ENCODE peak calls at places on chromosomes 5 and 9, in ten cellular contexts. W is T-cell; L is T47D; U is HEK293T; J is NCI-H69; I is GM04504; V is stimulated activated CD4-positive, alpha-beta T cell treated with anti-CD3 and anti-CD28 coated beads, Interleukin-4, amount 100 ng/mL, for 24 hours; F is stimulated activated CD8-positive, alpha-beta memory T cell treated with anti-CD3 and anti-CD28 coated beads, Interleukin-12 subunit alpha, Interleukin-12 subunit beta, amount 100 ng/mL, for 1 hour; T is psoas muscle; M is memory B cell. D is an unnamed sample.

GRCh38 chr5:58056546-58056945 is 403.3 kb downstream of the PLK2 start:
- DNase-seq in V (no peak), J (no peak), I (peak; percentile 16), U (no peak), F (no peak), T (no peak), W (no peak), M (no peak), L (peak; percentile 26), D (no peak)

GRCh38 chr5:3654515-3654914 is 58.9 kb downstream of the IRX1 start:
- DNase-seq in I (no peak), T (no peak), F (no peak), U (no peak), V (no peak), W (no peak), M (no peak), J (no peak), L (no peak), D (no peak)

GRCh38 chr5:67306997-67307580 is 110.5 kb upstream of the CD180 start:
- DNase-seq in J (no peak), V (no peak), I (no peak), W (no peak), T (no peak), L (no peak), U (no peak), M (no peak), F (no peak), D (no peak)

GRCh38 chr5:141431286-141431685 is 979 bp downstream of the PCDHGA12 start:
- DNase-seq in J (no peak), I (no peak), U (no peak), V (no peak), L (no peak), T (no peak), F (no peak), W (no peak), M (no peak), D (no peak)

GRCh38 chr5:150189728-150190502 is at the start of gene SLC6A7:
- DNase-seq in L (no peak), T (no peak), I (no peak), U (no peak), J (peak; percentile 46), W (no peak), V (no peak), F (no peak), M (no peak), D (peak; percentile 50)

GRCh38 chr5:109125755-109126429 is 283.9 kb downstream of the PJA2 start:
- DNase-seq in L (no peak), W (no peak), J (no peak), T (no peak), I (no peak), F (no peak), V (no peak), U (no peak), M (no peak), D (no peak)

GRCh38 chr9:87606921-87607521 is 109.4 kb downstream of the DAPK1 start:
- DNase-seq in T (no peak), V (no peak), I (no peak), W (no peak), L (no peak), J (peak; percentile 31), U (no peak), M (no peak), F (no peak), D (peak; percentile 81)

GRCh38 chr9:137077758-137078693 is 709 bp downstream of the UAP1L1 start:
- DNase-seq in T (peak; percentile 56), J (peak; percentile 48), I (no peak), L (no peak), F (no peak), U (no peak), V (no peak), W (no peak), M (no peak), D (peak; percentile 13)

GRCh38 chr9:69785757-69786156 is 25.9 kb upstream of the PTAR1 start:
- DNase-seq in U (no peak), F (no peak), M (no peak), W (no peak), L (peak; percentile 27), J (no peak), T (no peak), I (peak; percentile 14), V (no peak), D (peak; percentile 62)

GRCh38 chr5:83337453-83338035 is 134.0 kb upstream of the VCAN start:
- DNase-seq in V (no peak), T (no peak), U (no peak), F (no peak), W (no peak), M (no peak), J (no peak), I (no peak), L (no peak), D (no peak)

GRCh38 chr9:18543406-18543965 is 69.5 kb downstream of the ADAMTSL1 start:
- DNase-seq in M (no peak), F (no peak), V (no peak), I (peak; percentile 72), T (no peak), W (no peak), L (no peak), J (no peak), U (no peak), D (no peak)

GRCh38 chr5:78758169-78758839 is 109.7 kb upstream of the LHFPL2 start:
- DNase-seq in V (no peak), F (no peak), J (no peak), W (no peak), M (no peak), I (no peak), L (no peak), U (no peak), T (no peak), D (no peak)

GRCh38 chr9:94881454-94881853 is 155.0 kb downstream of the AOPEP start:
- DNase-seq in T (no peak), L (no peak), J (no peak), V (no peak), M (no peak), I (no peak), U (no peak), F (no peak), W (no peak), D (no peak)